ENCODE peak calls at places on chromosome 4, in ten cellular contexts. S, K, Z, O, C, Y, H, E, X and W are unnamed samples.

GRCh38 chr4:41339812-41340809 is 83.4 kb downstream of the UCHL1 start:
- ATAC-seq in S (peak), K (peak), Z (no peak), O (no peak), C (no peak), Y (peak), H (peak), E (no peak), X (peak), W (no peak)

GRCh38 chr4:33067221-33067620 is 2347.1 kb downstream of the PCDH7 start:
- ATAC-seq in S (no peak), K (no peak), Z (no peak), O (no peak), C (no peak), Y (no peak), H (no peak), E (no peak), X (no peak), W (no peak)

GRCh38 chr4:88752754-88753153 is 55.1 kb upstream of the NAP1L5 start:
- ATAC-seq in S (no peak), K (peak), Z (no peak), O (no peak), C (no peak), Y (peak), H (peak), E (no peak), X (no peak), W (no peak)

GRCh38 chr4:76634239-76634638 is 199.2 kb downstream of the SHROOM3 start:
- ATAC-seq in S (no peak), K (peak), Z (no peak), O (no peak), C (no peak), Y (no peak), H (peak), E (no peak), X (peak), W (no peak)

GRCh38 chr4:163666335-163666888 is 171.9 kb downstream of the TMA16 start:
- ATAC-seq in S (peak), K (peak), Z (no peak), O (no peak), C (no peak), Y (no peak), H (peak), E (no peak), X (no peak), W (no peak)

GRCh38 chr4:172709376-172709775 is 459.2 kb upstream of the GALNT7 start:
- ATAC-seq in S (no peak), K (no peak), Z (no peak), O (no peak), C (no peak), Y (no peak), H (no peak), E (no peak), X (no peak), W (no peak)

GRCh38 chr4:7403001-7403400 is 31.7 kb downstream of the PSAPL1 start:
- ATAC-seq in S (peak), K (peak), Z (no peak), O (no peak), C (no peak), Y (no peak), H (no peak), E (no peak), X (no peak), W (no peak)

GRCh38 chr4:141858437-141858836 is 222.1 kb downstream of the IL15 start:
- ATAC-seq in S (no peak), K (no peak), Z (no peak), O (no peak), C (no peak), Y (no peak), H (no peak), E (no peak), X (no peak), W (no peak)

GRCh38 chr4:1985287-1985686 is 23.5 kb downstream of the NELFA start:
- ATAC-seq in S (no peak), K (no peak), Z (no peak), O (no peak), C (no peak), Y (peak), H (no peak), E (peak), X (no peak), W (peak)

GRCh38 chr4:163731071-163731470 is 236.6 kb downstream of the TMA16 start:
- ATAC-seq in S (no peak), K (no peak), Z (no peak), O (no peak), C (no peak), Y (no peak), H (no peak), E (no peak), X (no peak), W (no peak)

GRCh38 chr4:25637581-25638220 is 17.9 kb upstream of the SLC34A2 start:
- ATAC-seq in S (no peak), K (peak), Z (no peak), O (no peak), C (no peak), Y (no peak), H (no peak), E (no peak), X (no peak), W (no peak)

GRCh38 chr4:42482516-42483327 is 85.4 kb downstream of the SHISA3 start:
- ATAC-seq in S (no peak), K (no peak), Z (no peak), O (no peak), C (no peak), Y (no peak), H (no peak), E (no peak), X (no peak), W (no peak)

GRCh38 chr4:183541081-183542045 is 36.5 kb downstream of the ING2 start:
- ATAC-seq in S (no peak), K (no peak), Z (no peak), O (no peak), C (no peak), Y (peak), H (peak), E (no peak), X (peak), W (no peak)

GRCh38 chr4:123600426-123600825 is 203.8 kb downstream of the SPRY1 start:
- ATAC-seq in S (no peak), K (no peak), Z (no peak), O (no peak), C (no peak), Y (no peak), H (no peak), E (no peak), X (no peak), W (no peak)

GRCh38 chr4:2942037-2942531 is 21.1 kb downstream of the NOP14 start:
- ATAC-seq in S (no peak), K (no peak), Z (peak), O (peak), C (peak), Y (no peak), H (no peak), E (no peak), X (no peak), W (no peak)

GRCh38 chr4:98746530-98746929 is 88.1 kb upstream of the TSPAN5 start:
- ATAC-seq in S (no peak), K (no peak), Z (no peak), O (no peak), C (no peak), Y (no peak), H (no peak), E (no peak), X (peak), W (no peak)

GRCh38 chr4:147480502-147480890 is 401 bp upstream of the EDNRA start:
- ATAC-seq in S (peak), K (peak), Z (no peak), O (no peak), C (no peak), Y (no peak), H (no peak), E (no peak), X (peak), W (no peak)

GRCh38 chr4:65193985-65194384 is 476.3 kb downstream of the EPHA5 start:
- ATAC-seq in S (no peak), K (no peak), Z (no peak), O (no peak), C (no peak), Y (no peak), H (no peak), E (no peak), X (no peak), W (no peak)

GRCh38 chr4:99148545-99148944 is 4.4 kb upstream of the ADH4 start:
- ATAC-seq in S (no peak), K (no peak), Z (no peak), O (no peak), C (no peak), Y (no peak), H (peak), E (no peak), X (no peak), W (no peak)

GRCh38 chr4:5930456-5930855 is 37.6 kb upstream of the CRMP1 start:
- ATAC-seq in S (no peak), K (no peak), Z (no peak), O (no peak), C (peak), Y (no peak), H (no peak), E (no peak), X (no peak), W (no peak)

GRCh38 chr4:145796338-145796737 is 116.4 kb downstream of the C4orf51 start:
- ATAC-seq in S (no peak), K (no peak), Z (no peak), O (no peak), C (no peak), Y (no peak), H (no peak), E (no peak), X (no peak), W (no peak)

GRCh38 chr4:101158136-101158485 is 189.2 kb downstream of the PPP3CA start:
- ATAC-seq in S (no peak), K (no peak), Z (no peak), O (no peak), C (no peak), Y (no peak), H (no peak), E (no peak), X (peak), W (no peak)

GRCh38 chr4:138843611-138844010 is 172.0 kb upstream of the NOCT start:
- ATAC-seq in S (no peak), K (no peak), Z (no peak), O (no peak), C (no peak), Y (no peak), H (no peak), E (no peak), X (no peak), W (no peak)

GRCh38 chr4:70746179-70746839 is 24.5 kb downstream of the RUFY3 start:
- ATAC-seq in S (no peak), K (peak), Z (no peak), O (no peak), C (no peak), Y (no peak), H (peak), E (no peak), X (peak), W (no peak)

GRCh38 chr4:2660596-2661211 is 95.4 kb downstream of the TNIP2 start:
- ATAC-seq in S (peak), K (no peak), Z (no peak), O (no peak), C (no peak), Y (no peak), H (no peak), E (no peak), X (peak), W (no peak)

GRCh38 chr4:73707269-73707875 is 33.0 kb upstream of the CXCL8 start:
- ATAC-seq in S (no peak), K (no peak), Z (no peak), O (no peak), C (no peak), Y (peak), H (no peak), E (no peak), X (no peak), W (no peak)

GRCh38 chr4:119984998-119985397 is 81.7 kb downstream of the MAD2L1 start:
- ATAC-seq in S (no peak), K (no peak), Z (no peak), O (no peak), C (no peak), Y (no peak), H (no peak), E (no peak), X (no peak), W (no peak)

GRCh38 chr4:76611164-76611563 is 176.1 kb downstream of the SHROOM3 start:
- ATAC-seq in S (peak), K (peak), Z (no peak), O (no peak), C (no peak), Y (peak), H (peak), E (no peak), X (peak), W (no peak)

GRCh38 chr4:6354119-6354518 is 84.5 kb downstream of the WFS1 start:
- ATAC-seq in S (no peak), K (no peak), Z (no peak), O (no peak), C (no peak), Y (peak), H (no peak), E (no peak), X (no peak), W (no peak)